ENCODE peak calls at places on chromosome 16, in six cellular contexts. X, Z, R, N, U and E are unnamed samples.

GRCh38 chr16:51359141-51359960 is 208.3 kb upstream of the SALL1 start:
- DNase-seq in Z (no peak), R (no peak), U (no peak), N (peak; percentile 69), X (no peak), E (peak; percentile 92)

GRCh38 chr16:12994402-12994801 is 93.0 kb downstream of the SHISA9 start:
- DNase-seq in R (no peak), N (no peak), Z (no peak), U (no peak), X (no peak), E (no peak)

GRCh38 chr16:4936991-4937781 is at the start of gene PPL:
- DNase-seq in R (no peak), X (peak; percentile 76), Z (peak; percentile 93), N (peak; percentile 98), U (peak; percentile 98), E (peak; percentile 77)

GRCh38 chr16:4395055-4395726 is 21.2 kb downstream of the CORO7 start:
- DNase-seq in N (no peak), U (no peak), Z (no peak), R (no peak), X (no peak), E (no peak)

GRCh38 chr16:52283018-52283417 is 263.9 kb downstream of the TOX3 start:
- DNase-seq in X (no peak), N (no peak), U (no peak), R (no peak), Z (no peak), E (no peak)

GRCh38 chr16:73066321-73066926 is 18.5 kb upstream of the ZFHX3 start:
- DNase-seq in X (no peak), Z (no peak), N (peak; percentile 80), U (no peak), R (no peak), E (no peak)

GRCh38 chr16:65429504-65430149 is 307.8 kb upstream of the CDH11 start:
- DNase-seq in R (no peak), N (peak; percentile 44), U (no peak), Z (no peak), X (no peak), E (no peak)

GRCh38 chr16:89905511-89906140 is 13.0 kb upstream of the MC1R start:
- DNase-seq in N (no peak), R (no peak), U (no peak), X (no peak), Z (no peak), E (no peak)

GRCh38 chr16:85400305-85401205 is 212.6 kb upstream of the GSE1 start:
- DNase-seq in Z (no peak), U (no peak), R (no peak), X (no peak), N (no peak), E (no peak)

GRCh38 chr16:20084624-20085226 is 11.0 kb upstream of the GPR139 start:
- DNase-seq in X (no peak), Z (peak; percentile 39), R (no peak), U (peak; percentile 64), N (no peak), E (no peak)

GRCh38 chr16:53612003-53612402 is 91.7 kb downstream of the RPGRIP1L start:
- DNase-seq in X (no peak), Z (peak; percentile 42), U (no peak), N (no peak), R (no peak), E (no peak)

GRCh38 chr16:4351880-4352279 is 759 bp upstream of the PAM16 start:
- DNase-seq in N (no peak), R (no peak), X (no peak), U (no peak), Z (peak; percentile 46), E (no peak)

GRCh38 chr16:9033125-9033830 is 58.2 kb upstream of the HAPSTR1 start:
- DNase-seq in X (peak; percentile 74), N (peak; percentile 70), R (no peak), U (peak; percentile 44), Z (peak; percentile 76), E (peak; percentile 75)

GRCh38 chr16:67445441-67445912 is 14.6 kb downstream of the HSD11B2 start:
- DNase-seq in N (no peak), X (no peak), Z (peak; percentile 52), U (no peak), R (no peak), E (no peak)

GRCh38 chr16:72991645-72992044 is 56.3 kb downstream of the ZFHX3 start:
- DNase-seq in U (no peak), R (no peak), Z (no peak), X (no peak), N (no peak), E (no peak)

GRCh38 chr16:9415588-9415987 is 324.1 kb downstream of the HAPSTR1 start:
- DNase-seq in N (no peak), X (no peak), U (no peak), R (no peak), Z (no peak), E (no peak)

GRCh38 chr16:76125871-76126270 is 151.3 kb upstream of the CNTNAP4 start:
- DNase-seq in X (no peak), N (no peak), R (no peak), U (no peak), Z (no peak), E (no peak)

GRCh38 chr16:22912654-22913053 is 98.7 kb downstream of the HS3ST2 start:
- DNase-seq in N (peak; percentile 58), X (no peak), U (no peak), R (no peak), Z (no peak), E (no peak)

GRCh38 chr16:25037221-25037620 is 22.1 kb upstream of the ARHGAP17 start:
- DNase-seq in X (no peak), N (no peak), Z (no peak), U (no peak), R (no peak), E (no peak)

GRCh38 chr16:64437706-64438329 is 684.0 kb downstream of the CDH11 start:
- DNase-seq in U (no peak), N (no peak), Z (no peak), R (no peak), X (no peak), E (no peak)

GRCh38 chr16:2852003-2852730 is 5.8 kb downstream of the PRSS22 start:
- DNase-seq in Z (no peak), R (no peak), X (no peak), N (no peak), U (no peak), E (no peak)
- TF ChIP-seq ZNF274 in Z (no peak), R (no peak), X (no peak), N (no peak), U (no peak), E (no peak)

DNA sequence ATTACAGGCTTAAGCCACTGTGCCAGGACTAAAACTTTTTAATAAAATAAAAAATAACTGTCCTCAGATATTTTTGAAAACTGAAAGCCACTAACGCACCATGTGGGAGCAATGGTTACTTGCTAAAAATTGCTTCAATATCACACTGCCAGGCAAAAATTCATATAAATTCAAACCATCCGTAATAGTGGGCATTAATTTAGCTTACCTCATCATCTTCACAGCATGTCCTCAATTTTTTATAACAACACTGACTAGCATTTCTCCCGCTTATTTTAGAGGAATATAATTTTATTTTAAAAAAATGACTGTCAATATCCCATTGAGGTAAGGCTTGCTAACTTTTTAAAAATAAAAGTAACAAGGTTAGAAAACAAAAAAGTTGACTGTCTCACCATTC is 25.5 kb downstream of the GSPT1 start:
- DNase-seq in X (no peak), U (no peak), Z (no peak), R (no peak), N (no peak), E (no peak)
- H3K36me3 ChIP-seq in X (peaks cover 41% of the 10 kb centered on the region), U (peaks cover 85% of the 10 kb centered on the region), Z (peaks cover 52% of the 10 kb centered on the region), R (peaks cover 5% of the 10 kb centered on the region), N (peaks cover 68% of the 10 kb centered on the region), E (peaks cover 90% of the 10 kb centered on the region)

GRCh38 chr16:10558746-10559641 is 21.4 kb downstream of the EMP2 start:
- DNase-seq in U (no peak), X (no peak), Z (no peak), R (no peak), N (no peak), E (no peak)
- TF ChIP-seq ZNF274 in U (no peak), X (no peak), Z (peak; percentile 67), R (no peak), N (no peak), E (no peak)

GRCh38 chr16:88591577-88592021 is 21.4 kb downstream of the ZC3H18 start:
- DNase-seq in R (peak; percentile 90), N (no peak), X (no peak), Z (no peak), U (no peak), E (no peak)
- H3K36me3 ChIP-seq in R (peaks cover 13% of the 10 kb centered on the region), N (peaks cover 29% of the 10 kb centered on the region), X (peaks cover 61% of the 10 kb centered on the region), Z (peaks cover 37% of the 10 kb centered on the region), U (peaks cover 78% of the 10 kb centered on the region), E (peaks cover 76% of the 10 kb centered on the region)

GRCh38 chr16:11296706-11297491 is 15.8 kb upstream of the PRM1 start:
- DNase-seq in U (no peak), N (no peak), X (no peak), R (peak; percentile 35), Z (peak; percentile 87), E (no peak)
- TF ChIP-seq ZNF274 in U (no peak), N (no peak), X (no peak), R (no peak), Z (no peak), E (no peak)

GRCh38 chr16:1363501-1364041 is 11.8 kb downstream of the GNPTG start:
- DNase-seq in R (no peak), N (peak; percentile 88), Z (peak; percentile 30), U (peak; percentile 71), X (peak; percentile 23), E (peak; percentile 40)

GRCh38 chr16:1367486-1368174 is 15.9 kb downstream of the GNPTG start:
- DNase-seq in X (no peak), U (no peak), R (no peak), N (no peak), Z (no peak), E (no peak)

GRCh38 chr16:1366060-1366711 is 14.5 kb downstream of the GNPTG start:
- DNase-seq in X (no peak), R (no peak), N (no peak), Z (no peak), U (no peak), E (no peak)

GRCh38 chr16:1364510-1364909 is 12.8 kb downstream of the GNPTG start:
- DNase-seq in X (no peak), N (no peak), U (no peak), R (no peak), Z (no peak), E (no peak)

DNA sequence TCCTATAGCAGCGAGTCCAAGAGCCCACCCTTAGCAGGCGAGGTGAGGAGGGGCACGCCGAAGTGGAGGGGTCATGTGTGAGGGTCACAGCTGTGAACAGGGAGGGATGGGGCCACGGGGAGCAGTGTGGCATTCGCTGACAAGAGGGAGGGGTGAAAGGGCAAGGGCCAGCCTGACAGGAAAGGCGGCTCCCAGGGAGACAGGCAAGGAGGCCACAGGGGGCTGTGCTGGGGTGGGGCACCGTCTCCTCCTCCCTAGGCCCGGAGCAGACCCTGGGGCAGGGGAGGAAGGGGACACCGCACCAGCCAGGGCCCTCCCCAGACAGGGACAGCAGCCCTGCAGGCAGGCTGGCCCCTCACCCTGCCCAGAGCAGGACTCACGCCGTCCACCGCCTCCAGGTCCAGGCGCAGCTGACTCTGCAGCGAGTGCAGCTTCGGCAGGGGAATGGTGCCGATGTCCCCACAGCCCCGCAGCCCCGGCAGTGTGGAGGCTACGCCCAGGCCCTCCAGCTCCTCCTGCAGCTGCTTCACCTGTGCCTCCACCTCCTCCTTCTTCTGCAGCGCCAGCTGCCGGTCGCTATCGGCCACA is 15.1 kb downstream of the GNPTG start:
- DNase-seq in N (no peak), U (no peak), Z (no peak), R (no peak), X (no peak), E (no peak)
- H3K36me3 ChIP-seq in N (peaks cover 23% of the 10 kb centered on the region), U (peaks cover 72% of the 10 kb centered on the region), Z (peaks cover 21% of the 10 kb centered on the region), R (peaks cover 30% of the 10 kb centered on the region), X (peaks cover 39% of the 10 kb centered on the region), E (peaks cover 79% of the 10 kb centered on the region)

GRCh38 chr16:86513471-86514277 is 3.3 kb downstream of the FOXF1 start:
- DNase-seq in U (no peak), Z (no peak), R (no peak), N (no peak), X (no peak), E (no peak)
- TF ChIP-seq ZNF274 in U (no peak), Z (no peak), R (no peak), N (no peak), X (no peak), E (no peak)